ENCODE peak calls at places on chromosomes 4 and X, in seven cellular contexts. Q is mesendoderm, F is IMR-90, R is H1, V is neuronal stem cell, U is trophoblast cell, W is mesenchymal stem cell. K is an unnamed sample.

GRCh38 chr4:21656832-21657231 is 291.7 kb downstream of the KCNIP4 start:
- DNase-seq in Q (peak; percentile 67), F (no peak), R (no peak), V (no peak), U (no peak), W (peak; percentile 82), K (no peak)

GRCh38 chrX:41164469-41164868 is 79.2 kb downstream of the USP9X start:
- DNase-seq in Q (no peak), F (no peak), R (no peak), V (no peak), U (no peak), W (no peak), K (no peak)

GRCh38 chr4:128060130-128060619 is 937 bp upstream of the LARP1B start:
- DNase-seq in Q (no peak), F (peak; percentile 6), R (peak; percentile 30), V (no peak), U (no peak), W (no peak), K (no peak)

GRCh38 chr4:140237616-140238352 is 83.8 kb upstream of the MAML3 start:
- DNase-seq in Q (peak; percentile 94), F (peak; percentile 93), R (peak; percentile 71), V (peak; percentile 84), U (peak; percentile 97), W (peak; percentile 72), K (peak; percentile 90)

GRCh38 chr4:127832585-127832984 is 48.1 kb upstream of the PLK4 start:
- DNase-seq in Q (no peak), F (no peak), R (no peak), V (no peak), U (no peak), W (no peak), K (no peak)

GRCh38 chrX:125205918-125206665 is 113.6 kb upstream of the TEX13C start:
- DNase-seq in Q (peak; percentile 82), F (no peak), R (peak; percentile 45), V (no peak), U (no peak), W (no peak), K (peak; percentile 66)

GRCh38 chrX:40524423-40524822 is 56.3 kb upstream of the ATP6AP2 start:
- DNase-seq in Q (no peak), F (no peak), R (no peak), V (no peak), U (no peak), W (no peak), K (no peak)

GRCh38 chr4:54643172-54643571 is 14.6 kb upstream of the KIT start:
- DNase-seq in Q (no peak), F (no peak), R (no peak), V (no peak), U (no peak), W (no peak), K (no peak)

GRCh38 chrX:97672138-97672537 is 788.4 kb downstream of the RPA4 start:
- DNase-seq in Q (no peak), F (no peak), R (no peak), V (no peak), U (no peak), W (no peak), K (no peak)

GRCh38 chr4:176259330-176260090 is 9.5 kb downstream of the ASB5 start:
- DNase-seq in Q (peak; percentile 14), F (peak; percentile 80), R (no peak), V (no peak), U (peak; percentile 68), W (peak; percentile 58), K (no peak)

GRCh38 chr4:89998350-89999098 is 103.9 kb downstream of the MMRN1 start:
- DNase-seq in Q (peak; percentile 13), F (no peak), R (no peak), V (peak; percentile 9), U (no peak), W (no peak), K (no peak)

GRCh38 chrX:1097328-1097727 is 115.1 kb downstream of the CRLF2 start:
- DNase-seq in Q (no peak), F (no peak), R (no peak), V (no peak), U (no peak), W (no peak), K (no peak)

GRCh38 chr4:75071241-75071778 is 138.4 kb downstream of the PARM1 start:
- DNase-seq in Q (no peak), F (no peak), R (no peak), V (no peak), U (no peak), W (no peak), K (no peak)

GRCh38 chr4:608236-608635 is 17.1 kb upstream of the PDE6B start:
- DNase-seq in Q (no peak), F (no peak), R (no peak), V (no peak), U (no peak), W (no peak), K (no peak)

GRCh38 chr4:120198411-120198810 is 131.8 kb upstream of the MAD2L1 start:
- DNase-seq in Q (no peak), F (no peak), R (no peak), V (no peak), U (no peak), W (no peak), K (no peak)

GRCh38 chrX:19799319-19800182 is 87.8 kb downstream of the SH3KBP1 start:
- DNase-seq in Q (no peak), F (peak; percentile 31), R (no peak), V (no peak), U (no peak), W (no peak), K (no peak)

GRCh38 chrX:47185241-47185640 is 8.4 kb upstream of the UBA1 start:
- DNase-seq in Q (no peak), F (no peak), R (no peak), V (no peak), U (no peak), W (no peak), K (no peak)

GRCh38 chr4:92184566-92184965 is 119.2 kb upstream of the GRID2 start:
- DNase-seq in Q (no peak), F (peak; percentile 24), R (no peak), V (no peak), U (no peak), W (no peak), K (no peak)

DNA sequence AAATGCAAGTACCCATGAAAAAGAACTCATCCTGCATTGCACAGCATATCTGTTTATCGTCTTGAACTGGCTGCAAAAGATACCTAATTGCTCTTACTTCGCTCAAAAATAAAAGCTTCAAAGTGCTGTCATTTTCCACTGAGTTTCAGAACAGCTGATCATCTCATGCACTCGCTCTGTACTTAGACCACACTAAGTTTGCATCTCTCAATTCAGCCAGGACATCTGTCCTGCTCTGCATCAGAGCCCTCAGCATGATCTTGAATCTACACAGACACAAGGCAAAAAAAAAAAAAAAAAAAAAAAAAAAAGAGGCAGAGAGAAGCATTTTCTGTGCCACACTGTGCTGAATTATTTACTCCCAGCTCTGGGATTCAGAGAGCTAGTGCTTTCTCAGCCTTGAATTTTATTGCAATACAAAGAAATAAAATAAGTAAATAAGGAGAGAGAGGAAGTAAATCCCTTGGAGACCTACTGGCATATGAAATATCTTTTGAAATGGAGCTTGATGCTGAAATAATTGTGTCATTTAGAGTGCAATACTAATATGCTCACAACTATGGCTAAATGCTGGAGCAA is 81.3 kb downstream of the PPP1R2C start:
- DNase-seq in Q (no peak), F (no peak), R (no peak), V (no peak), U (no peak), W (no peak), K (no peak)
- H3K4ac ChIP-seq in Q (no peak overlapping the region), F (no peak overlapping the region), R (no peak overlapping the region), V (no peak overlapping the region), U (no peak overlapping the region), W (no peak overlapping the region), K (no peak overlapping the region)

DNA sequence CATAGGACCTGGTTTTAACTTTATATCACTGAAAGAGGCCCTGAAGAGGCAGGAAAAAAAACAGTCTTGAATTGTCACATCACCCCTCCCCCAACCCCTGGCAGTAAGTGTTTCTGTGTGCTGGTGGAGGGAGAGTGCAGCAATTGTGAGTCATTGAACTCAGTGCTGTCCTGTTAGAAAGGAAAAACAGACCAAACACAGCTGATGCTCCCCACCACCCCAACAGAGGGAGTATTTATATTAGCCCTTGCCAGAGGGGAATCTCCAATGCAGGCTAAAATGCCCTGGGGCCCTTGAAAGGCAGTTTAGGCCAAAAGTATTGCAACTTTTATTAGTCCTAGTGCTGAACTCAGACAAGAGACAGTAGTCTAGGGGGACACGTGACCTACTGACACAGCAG is 197.8 kb upstream of the AGTR2 start:
- DNase-seq in Q (peak; percentile 32), F (no peak), R (no peak), V (no peak), U (no peak), W (peak; percentile 75), K (no peak)
- H3K4ac ChIP-seq in Q (no peak overlapping the region), F (no peak overlapping the region), R (no peak overlapping the region), V (no peak overlapping the region), U (no peak overlapping the region), W (no peak overlapping the region), K (no peak overlapping the region)

DNA sequence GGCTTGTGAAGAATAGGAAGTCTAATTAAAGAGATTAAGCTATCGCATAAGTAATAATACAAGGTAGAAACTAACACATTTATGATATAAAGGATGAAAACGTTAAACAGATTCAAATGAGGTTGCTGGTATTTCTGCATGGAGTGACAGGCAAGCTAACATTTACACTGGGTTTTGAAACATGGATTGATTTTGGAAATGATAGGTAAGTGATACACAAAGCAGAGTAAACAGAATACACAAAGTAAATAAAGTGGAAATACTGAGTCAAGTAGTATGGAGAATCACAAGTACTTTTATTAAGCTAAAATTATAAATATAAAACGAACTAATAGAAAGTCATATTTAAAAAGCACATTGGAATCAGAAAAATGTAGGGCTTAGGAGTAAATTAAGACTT is 665.3 kb downstream of the STPG2 start:
- DNase-seq in Q (no peak), F (no peak), R (no peak), V (no peak), U (no peak), W (no peak), K (no peak)
- H3K4ac ChIP-seq in Q (no peak overlapping the region), F (no peak overlapping the region), R (no peak overlapping the region), V (no peak overlapping the region), U (no peak overlapping the region), W (no peak overlapping the region), K (no peak overlapping the region)

GRCh38 chrX:154600962-154601374 is 16.0 kb downstream of the CTAG1A start:
- DNase-seq in Q (peak; percentile 4), F (no peak), R (no peak), V (no peak), U (no peak), W (no peak), K (no peak)

GRCh38 chrX:154603438-154604430 is 15.3 kb downstream of the CTAG1B start:
- DNase-seq in Q (peak; percentile 53), F (peak; percentile 57), R (no peak), V (no peak), U (no peak), W (peak; percentile 45), K (no peak)

GRCh38 chrX:154599531-154599930 is 14.6 kb downstream of the CTAG1A start:
- DNase-seq in Q (no peak), F (no peak), R (no peak), V (no peak), U (no peak), W (no peak), K (no peak)

GRCh38 chrX:154602766-154603437 is 16.2 kb downstream of the CTAG1B start:
- DNase-seq in Q (no peak), F (no peak), R (no peak), V (no peak), U (no peak), W (no peak), K (no peak)

DNA sequence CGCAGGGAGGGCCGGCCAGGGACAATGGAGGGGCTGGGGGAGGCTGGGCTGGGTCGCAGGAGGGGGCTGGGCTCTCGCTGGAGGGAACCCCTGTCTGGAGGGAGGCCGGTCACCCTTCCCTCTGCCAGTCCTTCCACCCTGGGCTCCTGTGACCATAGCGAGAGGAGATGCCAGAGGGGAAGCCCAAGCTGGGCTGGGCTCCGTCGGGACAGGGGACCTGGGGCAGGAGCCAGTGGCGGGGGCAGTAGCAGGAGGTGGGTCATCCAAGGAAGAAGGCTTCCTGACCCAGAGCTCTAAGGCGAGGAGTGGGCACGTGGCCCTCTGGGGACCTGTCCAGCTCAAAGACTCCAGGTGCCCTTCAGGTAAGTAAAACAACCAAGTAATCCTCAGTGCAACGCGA is 16.9 kb downstream of the CTAG1B start:
- DNase-seq in Q (no peak), F (no peak), R (no peak), V (no peak), U (no peak), W (no peak), K (no peak)
- H3K4ac ChIP-seq in Q (no peak overlapping the region), F (no peak overlapping the region), R (no peak overlapping the region), V (no peak overlapping the region), U (no peak overlapping the region), W (no peak overlapping the region), K (no peak overlapping the region)

K was measured in H9.